ENCODE peak calls at places on chromosome 14, in four cellular contexts. U is NCI-H345, H is pons, C is neural progenitor cell. G is an unnamed sample.

GRCh38 chr14:32434180-32434579 is 105.1 kb downstream of the AKAP6 start:
- DNase-seq in C (no peak), H (peak; percentile 94), U (no peak), G (no peak)

GRCh38 chr14:102854397-102854703 is 68.1 kb upstream of the AMN start:
- DNase-seq in U (no peak), H (no peak), C (no peak), G (no peak)

GRCh38 chr14:71332476-71332875 is 425.2 kb downstream of the PCNX1 start:
- DNase-seq in U (no peak), H (no peak), C (no peak), G (no peak)

GRCh38 chr14:36646664-36647416 is 14.8 kb upstream of the PAX9 start:
- DNase-seq in C (peak; percentile 70), H (no peak), U (peak; percentile 60), G (no peak)

GRCh38 chr14:53432378-53432802 is 279.3 kb upstream of the DDHD1 start:
- DNase-seq in U (peak; percentile 28), C (peak; percentile 71), H (peak; percentile 11), G (peak; percentile 12)

GRCh38 chr14:52052289-52052943 is 16.4 kb downstream of the NID2 start:
- DNase-seq in H (no peak), U (no peak), C (no peak), G (no peak)

GRCh38 chr14:89503458-89503996 is 86.5 kb upstream of the FOXN3 start:
- DNase-seq in C (no peak), H (no peak), U (no peak), G (peak; percentile 35)

GRCh38 chr14:69827560-69827959 is 30.5 kb upstream of the SLC10A1 start:
- DNase-seq in C (no peak), U (no peak), H (no peak), G (no peak)

GRCh38 chr14:99522457-99522891 is 41.3 kb downstream of the CCNK start:
- DNase-seq in C (peak; percentile 56), H (no peak), U (no peak), G (no peak)

GRCh38 chr14:24262821-24263733 is at the start of gene TGM1:
- DNase-seq in H (no peak), U (no peak), C (no peak), G (no peak)

GRCh38 chr14:30299915-30300314 is 259.0 kb upstream of the G2E3 start:
- DNase-seq in C (no peak), H (no peak), U (no peak), G (no peak)

GRCh38 chr14:58731465-58732330 is 93.9 kb downstream of the DACT1 start:
- DNase-seq in U (no peak), C (no peak), H (no peak), G (no peak)

GRCh38 chr14:64673748-64674147 is 30.5 kb upstream of the PLEKHG3 start:
- DNase-seq in H (no peak), U (no peak), C (no peak), G (no peak)

GRCh38 chr14:68809524-68809923 is 16.7 kb upstream of the ZFP36L1 start:
- DNase-seq in H (no peak), C (no peak), U (no peak), G (no peak)

GRCh38 chr14:52895000-52895399 is 55.9 kb downstream of the FERMT2 start:
- DNase-seq in H (no peak), U (no peak), C (no peak), G (peak; percentile 10)

GRCh38 chr14:79516009-79516408 is 695.3 kb downstream of the DIO2 start:
- DNase-seq in C (peak; percentile 82), H (no peak), U (no peak), G (no peak)

GRCh38 chr14:104387000-104387384 is 192.6 kb upstream of the C14orf180 start:
- DNase-seq in C (no peak), H (no peak), U (no peak), G (no peak)

GRCh38 chr14:98826618-98827017 is 445.4 kb downstream of the BCL11B start:
- DNase-seq in U (no peak), C (no peak), H (no peak), G (no peak)

GRCh38 chr14:80954771-80955299 is 586 bp upstream of the TSHR start:
- DNase-seq in H (peak; percentile 81), C (peak; percentile 91), U (peak; percentile 84), G (peak; percentile 49)

GRCh38 chr14:56659964-56660551 is 80.5 kb downstream of the TMEM260 start:
- DNase-seq in U (peak; percentile 55), C (peak; percentile 62), H (peak; percentile 57), G (peak; percentile 38)

GRCh38 chr14:20855652-20856291 is 35.4 kb upstream of the RNASE3 start:
- DNase-seq in H (peak; percentile 93), C (peak; percentile 85), U (no peak), G (peak; percentile 35)

GRCh38 chr14:94650806-94651805 is 38.9 kb downstream of the SERPINA3 start:
- DNase-seq in U (no peak), H (no peak), C (no peak), G (no peak)

GRCh38 chr14:100370003-100370402 is 46.9 kb downstream of the SLC25A47 start:
- DNase-seq in U (no peak), H (no peak), C (no peak), G (no peak)

GRCh38 chr14:26597136-26598080 is at the start of gene NOVA1:
- DNase-seq in H (no peak), C (peak; percentile 75), U (peak; percentile 37), G (peak; percentile 34)

GRCh38 chr14:61342941-61343340 is 21.6 kb downstream of the PRKCH start:
- DNase-seq in U (no peak), C (no peak), H (no peak), G (no peak)

GRCh38 chr14:63283501-63284248 is 35.1 kb downstream of the GPHB5 start:
- DNase-seq in U (no peak), H (no peak), C (no peak), G (no peak)